ENCODE peak calls at places on chromosomes 6 and 20, in six cellular contexts. One of them, this sample, is unnamed.

GRCh38 chr6:37826188-37826587 is 6.7 kb downstream of the ZFAND3 start:
- DNase-seq in mesendoderm: no peak
- DNase-seq in mesenchymal stem cell: peak; percentile 43
- DNase-seq in IMR-90: no peak
- DNase-seq in H1: no peak
- DNase-seq in H9: no peak
- DNase-seq in this sample: no peak

GRCh38 chr20:56827763-56828162 is 198.7 kb downstream of the TFAP2C start:
- DNase-seq in H1: no peak
- DNase-seq in IMR-90: no peak
- DNase-seq in mesenchymal stem cell: no peak
- DNase-seq in H9: no peak
- DNase-seq in mesendoderm: no peak
- DNase-seq in this sample: no peak

GRCh38 chr6:129501401-129502051 is 208.5 kb downstream of the ARHGAP18 start:
- DNase-seq in H1: no peak
- DNase-seq in H9: no peak
- DNase-seq in IMR-90: peak; percentile 96
- DNase-seq in mesenchymal stem cell: peak; percentile 97
- DNase-seq in mesendoderm: peak; percentile 88
- DNase-seq in this sample: no peak

GRCh38 chr20:55239269-55239668 is 763.9 kb downstream of the DOK5 start:
- DNase-seq in mesenchymal stem cell: no peak
- DNase-seq in H9: no peak
- DNase-seq in IMR-90: no peak
- DNase-seq in H1: no peak
- DNase-seq in mesendoderm: no peak
- DNase-seq in this sample: no peak

GRCh38 chr6:19438566-19439353 is 398.4 kb upstream of the ID4 start:
- DNase-seq in mesenchymal stem cell: no peak
- DNase-seq in H1: no peak
- DNase-seq in IMR-90: no peak
- DNase-seq in mesendoderm: no peak
- DNase-seq in H9: no peak
- DNase-seq in this sample: no peak

GRCh38 chr6:28922841-28923317 is 906 bp downstream of the TRIM27 start:
- DNase-seq in mesenchymal stem cell: peak; percentile 59
- DNase-seq in IMR-90: peak; percentile 31
- DNase-seq in H9: no peak
- DNase-seq in H1: peak; percentile 56
- DNase-seq in mesendoderm: peak; percentile 50
- DNase-seq in this sample: no peak

GRCh38 chr6:112149236-112149635 is 61.8 kb downstream of the FAM229B start:
- DNase-seq in H1: no peak
- DNase-seq in H9: no peak
- DNase-seq in mesenchymal stem cell: peak; percentile 79
- DNase-seq in IMR-90: peak; percentile 3
- DNase-seq in mesendoderm: no peak
- DNase-seq in this sample: no peak

GRCh38 chr20:53602661-53603060 is 9.0 kb upstream of the ZNF217 start:
- DNase-seq in H9: no peak
- DNase-seq in mesendoderm: no peak
- DNase-seq in IMR-90: no peak
- DNase-seq in H1: no peak
- DNase-seq in mesenchymal stem cell: no peak
- DNase-seq in this sample: no peak

GRCh38 chr20:60050193-60050960 is 92.2 kb downstream of the CDH26 start:
- DNase-seq in mesenchymal stem cell: no peak
- DNase-seq in IMR-90: no peak
- DNase-seq in H9: peak; percentile 78
- DNase-seq in mesendoderm: peak; percentile 80
- DNase-seq in H1: peak; percentile 68
- DNase-seq in this sample: no peak

GRCh38 chr6:136780972-136781371 is 11.3 kb downstream of the MAP3K5 start:
- DNase-seq in IMR-90: no peak
- DNase-seq in mesendoderm: no peak
- DNase-seq in mesenchymal stem cell: no peak
- DNase-seq in H1: no peak
- DNase-seq in H9: no peak
- DNase-seq in this sample: no peak

GRCh38 chr6:96862560-96862959 is 25.3 kb upstream of the GPR63 start:
- DNase-seq in IMR-90: no peak
- DNase-seq in mesendoderm: no peak
- DNase-seq in H1: no peak
- DNase-seq in H9: no peak
- DNase-seq in mesenchymal stem cell: no peak
- DNase-seq in this sample: no peak

GRCh38 chr6:26196846-26197683 is 109.8 kb downstream of the HFE start:
- DNase-seq in IMR-90: peak; percentile 95
- DNase-seq in H1: peak; percentile 76
- DNase-seq in mesenchymal stem cell: peak; percentile 96
- DNase-seq in H9: peak; percentile 86
- DNase-seq in mesendoderm: peak; percentile 94
- DNase-seq in this sample: peak; percentile 69

GRCh38 chr6:85672623-85673022 is 29.9 kb upstream of the SYNCRIP start:
- DNase-seq in H1: peak; percentile 49
- DNase-seq in mesenchymal stem cell: no peak
- DNase-seq in IMR-90: no peak
- DNase-seq in mesendoderm: no peak
- DNase-seq in H9: peak; percentile 36
- DNase-seq in this sample: no peak

GRCh38 chr6:101429291-101429690 is 35.8 kb downstream of the GRIK2 start:
- DNase-seq in mesendoderm: peak; percentile 3
- DNase-seq in H1: no peak
- DNase-seq in IMR-90: peak; percentile 49
- DNase-seq in mesenchymal stem cell: no peak
- DNase-seq in H9: no peak
- DNase-seq in this sample: no peak

GRCh38 chr6:153108320-153108719 is 22.8 kb downstream of the RGS17 start:
- DNase-seq in H9: no peak
- DNase-seq in mesenchymal stem cell: peak; percentile 52
- DNase-seq in mesendoderm: peak; percentile 48
- DNase-seq in IMR-90: no peak
- DNase-seq in H1: no peak
- DNase-seq in this sample: no peak

GRCh38 chr6:54770328-54770727 is 76.2 kb upstream of the FAM83B start:
- DNase-seq in IMR-90: no peak
- DNase-seq in H1: no peak
- DNase-seq in H9: no peak
- DNase-seq in mesendoderm: no peak
- DNase-seq in mesenchymal stem cell: no peak
- DNase-seq in this sample: no peak

GRCh38 chr6:54772610-54773009 is 74.0 kb upstream of the FAM83B start:
- DNase-seq in H1: no peak
- DNase-seq in IMR-90: no peak
- DNase-seq in H9: no peak
- DNase-seq in mesendoderm: no peak
- DNase-seq in mesenchymal stem cell: no peak
- DNase-seq in this sample: no peak

GRCh38 chr6:54771968-54772367 is 74.6 kb upstream of the FAM83B start:
- DNase-seq in IMR-90: no peak
- DNase-seq in mesendoderm: no peak
- DNase-seq in H1: no peak
- DNase-seq in H9: no peak
- DNase-seq in mesenchymal stem cell: no peak
- DNase-seq in this sample: no peak

DNA sequence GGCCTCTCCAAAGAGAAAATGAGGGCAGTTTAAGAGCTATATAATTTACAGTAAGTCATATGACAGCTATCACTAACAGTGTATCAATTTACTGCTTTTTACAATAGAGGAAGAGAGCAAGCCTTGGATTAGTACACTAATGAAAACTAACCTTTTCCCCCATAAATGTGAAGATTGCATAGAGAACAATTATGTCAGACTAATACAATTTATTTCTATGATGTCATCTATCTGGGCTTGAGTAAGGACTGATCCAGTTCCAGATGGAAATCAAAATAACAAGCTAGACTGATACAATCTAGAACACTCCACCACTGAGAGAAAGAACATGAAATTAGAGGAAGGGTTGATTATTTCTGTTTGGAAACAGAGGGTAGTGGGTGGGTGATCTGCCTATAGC is 78.0 kb upstream of the FAM83B start:
- DNase-seq in H9: no peak
- DNase-seq in mesenchymal stem cell: no peak
- DNase-seq in H1: no peak
- DNase-seq in IMR-90: peak; percentile 1
- DNase-seq in mesendoderm: no peak
- DNase-seq in this sample: no peak
- H2BK15ac ChIP-seq in H9: no peak overlapping the region
- H2BK15ac ChIP-seq in mesenchymal stem cell: no peak overlapping the region
- H2BK15ac ChIP-seq in H1: no peak overlapping the region
- H2BK15ac ChIP-seq in IMR-90: no peak overlapping the region
- H2BK15ac ChIP-seq in mesendoderm: no peak overlapping the region
- H2BK15ac ChIP-seq in this sample: no peak overlapping the region

GRCh38 chr6:139531716-139532115 is 157.3 kb upstream of the CITED2 start:
- DNase-seq in IMR-90: no peak
- DNase-seq in mesenchymal stem cell: no peak
- DNase-seq in H9: no peak
- DNase-seq in mesendoderm: no peak
- DNase-seq in H1: no peak
- DNase-seq in this sample: no peak

GRCh38 chr6:139531148-139531547 is 156.7 kb upstream of the CITED2 start:
- DNase-seq in H9: no peak
- DNase-seq in IMR-90: peak; percentile 62
- DNase-seq in mesenchymal stem cell: peak; percentile 60
- DNase-seq in H1: no peak
- DNase-seq in mesendoderm: no peak
- DNase-seq in this sample: no peak

GRCh38 chr6:139534472-139535115 is 160.1 kb upstream of the CITED2 start:
- DNase-seq in H1: no peak
- DNase-seq in mesendoderm: peak; percentile 82
- DNase-seq in mesenchymal stem cell: peak; percentile 70
- DNase-seq in IMR-90: no peak
- DNase-seq in H9: no peak
- DNase-seq in this sample: no peak

GRCh38 chr6:139533573-139534471 is 159.4 kb upstream of the CITED2 start:
- DNase-seq in mesenchymal stem cell: peak; percentile 92
- DNase-seq in IMR-90: peak; percentile 83
- DNase-seq in H9: no peak
- DNase-seq in H1: no peak
- DNase-seq in mesendoderm: peak; percentile 73
- DNase-seq in this sample: no peak

GRCh38 chr6:139533166-139533565 is 158.7 kb upstream of the CITED2 start:
- DNase-seq in mesendoderm: no peak
- DNase-seq in IMR-90: no peak
- DNase-seq in H1: no peak
- DNase-seq in H9: no peak
- DNase-seq in mesenchymal stem cell: no peak
- DNase-seq in this sample: no peak
- H3K9ac ChIP-seq in mesendoderm: no peak overlapping the region
- H3K9ac ChIP-seq in IMR-90: no peak overlapping the region
- H3K9ac ChIP-seq in H1: no peak overlapping the region
- H3K9ac ChIP-seq in H9: no peak overlapping the region
- H3K9ac ChIP-seq in mesenchymal stem cell: peak overlapping the region; percentile 57
- H3K9ac ChIP-seq in this sample: no peak overlapping the region

DNA sequence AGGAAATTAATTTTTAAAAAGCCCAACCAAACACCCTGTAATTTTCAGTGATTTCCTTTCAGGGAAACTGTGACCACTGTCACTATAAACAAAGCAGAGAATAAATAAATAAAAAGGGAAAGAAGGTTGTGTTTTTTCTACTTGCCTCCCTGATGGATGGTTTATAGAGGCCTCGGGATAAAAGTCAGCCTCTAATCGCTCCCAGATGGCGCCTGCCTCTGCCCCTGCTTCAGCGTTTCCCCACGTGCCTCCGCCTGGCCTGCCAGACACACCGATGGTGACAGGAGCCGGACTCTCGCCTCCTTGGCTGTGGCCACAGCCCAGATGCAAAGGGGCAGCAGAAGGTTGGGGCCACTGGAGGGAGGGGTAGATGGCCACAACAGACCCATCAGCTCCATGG is 327.7 kb downstream of the CDC5L start:
- DNase-seq in mesenchymal stem cell: no peak
- DNase-seq in IMR-90: no peak
- DNase-seq in mesendoderm: no peak
- DNase-seq in H9: no peak
- DNase-seq in H1: no peak
- DNase-seq in this sample: no peak
- H2BK15ac ChIP-seq in mesenchymal stem cell: no peak overlapping the region
- H2BK15ac ChIP-seq in IMR-90: no peak overlapping the region
- H2BK15ac ChIP-seq in mesendoderm: no peak overlapping the region
- H2BK15ac ChIP-seq in H9: no peak overlapping the region
- H2BK15ac ChIP-seq in H1: no peak overlapping the region
- H2BK15ac ChIP-seq in this sample: peak overlapping the region; percentile 39

GRCh38 chr6:33075568-33076405 is at the start of gene HLA-DPB1:
- DNase-seq in mesenchymal stem cell: peak; percentile 75
- DNase-seq in IMR-90: peak; percentile 59
- DNase-seq in H1: no peak
- DNase-seq in H9: no peak
- DNase-seq in mesendoderm: no peak
- DNase-seq in this sample: peak; percentile 33
- H3K9ac ChIP-seq in mesenchymal stem cell: peak within 1 kb of the TSS; percentile 29
- H3K9ac ChIP-seq in IMR-90: no peak within 1 kb of the TSS
- H3K9ac ChIP-seq in H1: no peak within 1 kb of the TSS
- H3K9ac ChIP-seq in H9: no peak within 1 kb of the TSS
- H3K9ac ChIP-seq in mesendoderm: no peak within 1 kb of the TSS
- H3K9ac ChIP-seq in this sample: no peak within 1 kb of the TSS

GRCh38 chr6:169809386-169809785 is 58.0 kb downstream of the ERMARD start:
- DNase-seq in IMR-90: no peak
- DNase-seq in mesenchymal stem cell: no peak
- DNase-seq in H1: peak; percentile 19
- DNase-seq in mesendoderm: no peak
- DNase-seq in H9: no peak
- DNase-seq in this sample: no peak
- H2BK15ac ChIP-seq in IMR-90: no peak overlapping the region
- H2BK15ac ChIP-seq in mesenchymal stem cell: no peak overlapping the region
- H2BK15ac ChIP-seq in H1: no peak overlapping the region
- H2BK15ac ChIP-seq in mesendoderm: no peak overlapping the region
- H2BK15ac ChIP-seq in H9: no peak overlapping the region
- H2BK15ac ChIP-seq in this sample: peak overlapping the region; percentile 92